ENCODE peak calls at places on chromosome 13, in four cellular contexts. Q is AG09309, R is IMR-90, B is cardiac muscle cell. Z is an unnamed sample.

GRCh38 chr13:89920461-89920860 is 1427.0 kb upstream of the MIR17HG start:
- DNase-seq in Q (no peak), R (no peak), B (no peak), Z (no peak)

GRCh38 chr13:29081036-29081435 is 260.9 kb downstream of the MTUS2 start:
- DNase-seq in Q (no peak), R (no peak), B (no peak), Z (peak)

GRCh38 chr13:93388701-93389100 is 162.1 kb downstream of the GPC6 start:
- DNase-seq in Q (no peak), R (peak), B (peak), Z (no peak)

GRCh38 chr13:42574435-42575311 is 721 bp downstream of the TNFSF11 start:
- DNase-seq in Q (no peak), R (no peak), B (peak), Z (no peak)

GRCh38 chr13:28120317-28120716 is 18.0 kb upstream of the PAN3 start:
- DNase-seq in Q (no peak), R (no peak), B (no peak), Z (no peak)

GRCh38 chr13:102580552-102581169 is 16.1 kb upstream of the TPP2 start:
- DNase-seq in Q (peak), R (peak), B (peak), Z (peak)

GRCh38 chr13:103812966-103813365 is 746.7 kb upstream of the SLC10A2 start:
- DNase-seq in Q (no peak), R (no peak), B (peak), Z (no peak)

GRCh38 chr13:28684257-28684656 is 25.3 kb downstream of the POMP start:
- DNase-seq in Q (no peak), R (no peak), B (no peak), Z (no peak)

GRCh38 chr13:42814868-42815267 is 33.5 kb downstream of the FAM216B start:
- DNase-seq in Q (peak), R (peak), B (peak), Z (no peak)

GRCh38 chr13:48783181-48783630 is 129.5 kb downstream of the CYSLTR2 start:
- DNase-seq in Q (peak), R (peak), B (peak), Z (no peak)

GRCh38 chr13:37059848-37060192 is 332 bp upstream of the SUPT20H start:
- DNase-seq in Q (no peak), R (no peak), B (no peak), Z (no peak)

GRCh38 chr13:114078501-114079451 is 53.6 kb downstream of the RASA3 start:
- DNase-seq in Q (no peak), R (peak), B (peak), Z (no peak)
- H3K4me3 ChIP-seq in Q (no peak), R (no peak), B (no peak), Z (no peak)

GRCh38 chr13:76385606-76386005 is 500.6 kb downstream of the KCTD12 start:
- DNase-seq in Q (peak), R (no peak), B (no peak), Z (no peak)
- H3K4me3 ChIP-seq in Q (no peak), R (no peak), B (no peak), Z (no peak)

GRCh38 chr13:51230473-51231105 is 8.4 kb downstream of the FAM124A start:
- DNase-seq in Q (peak), R (peak), B (peak), Z (no peak)
- H3K4me3 ChIP-seq in Q (no peak), R (no peak), B (no peak), Z (no peak)

DNA sequence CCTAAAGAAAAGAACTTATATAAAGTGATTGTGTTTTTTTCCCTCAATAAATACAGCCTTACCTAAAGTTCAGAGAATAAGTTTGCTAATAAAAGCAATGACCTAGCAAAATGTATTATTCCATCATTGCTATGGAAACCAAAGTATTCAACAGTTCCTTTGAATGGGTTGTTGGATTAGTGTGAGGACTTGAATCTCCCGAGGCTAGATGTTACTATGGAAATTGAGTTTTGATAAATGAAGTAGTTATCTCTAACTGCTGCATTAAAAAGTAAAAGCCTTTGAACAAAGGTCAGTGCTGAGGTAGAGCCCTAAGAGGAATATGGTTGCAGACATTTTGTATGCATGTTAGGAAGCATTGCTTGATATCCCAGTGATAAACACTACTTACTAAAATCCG is 6.2 kb downstream of the KLF5 start:
- DNase-seq in Q (no peak), R (no peak), B (no peak), Z (no peak)
- H3K4me3 ChIP-seq in Q (no peak), R (no peak), B (no peak), Z (no peak)

GRCh38 chr13:110373617-110374016 is 66.5 kb downstream of the COL4A2 start:
- DNase-seq in Q (no peak), R (no peak), B (no peak), Z (no peak)

GRCh38 chr13:110374644-110375370 is 67.7 kb downstream of the COL4A2 start:
- DNase-seq in Q (no peak), R (no peak), B (no peak), Z (no peak)

GRCh38 chr13:110371550-110372465 is 64.7 kb downstream of the COL4A2 start:
- DNase-seq in Q (no peak), R (peak), B (peak), Z (no peak)

GRCh38 chr13:110369400-110369799 is 62.3 kb downstream of the COL4A2 start:
- DNase-seq in Q (no peak), R (no peak), B (no peak), Z (no peak)

GRCh38 chr13:110372676-110373075 is 65.6 kb downstream of the COL4A2 start:
- DNase-seq in Q (no peak), R (no peak), B (no peak), Z (no peak)
- H3K4me3 ChIP-seq in Q (no peak), R (no peak), B (no peak), Z (no peak)

GRCh38 chr13:98220188-98220765 is 43.2 kb upstream of the RNF113B start:
- DNase-seq in Q (no peak), R (no peak), B (no peak), Z (no peak)
- H3K4me3 ChIP-seq in Q (no peak), R (no peak), B (no peak), Z (no peak)

GRCh38 chr13:67632590-67632989 is 402.5 kb upstream of the PCDH9 start:
- DNase-seq in Q (no peak), R (peak), B (no peak), Z (no peak)
- H3K4me3 ChIP-seq in Q (no peak), R (no peak), B (no peak), Z (no peak)

GRCh38 chr13:97145057-97145456 is 77.1 kb upstream of the MBNL2 start:
- DNase-seq in Q (no peak), R (no peak), B (no peak), Z (no peak)

GRCh38 chr13:97139704-97140103 is 82.4 kb upstream of the MBNL2 start:
- DNase-seq in Q (no peak), R (no peak), B (no peak), Z (no peak)

GRCh38 chr13:97142452-97142851 is 79.7 kb upstream of the MBNL2 start:
- DNase-seq in Q (no peak), R (no peak), B (peak), Z (no peak)

GRCh38 chr13:97140611-97141010 is 81.5 kb upstream of the MBNL2 start:
- DNase-seq in Q (no peak), R (peak), B (no peak), Z (no peak)

DNA sequence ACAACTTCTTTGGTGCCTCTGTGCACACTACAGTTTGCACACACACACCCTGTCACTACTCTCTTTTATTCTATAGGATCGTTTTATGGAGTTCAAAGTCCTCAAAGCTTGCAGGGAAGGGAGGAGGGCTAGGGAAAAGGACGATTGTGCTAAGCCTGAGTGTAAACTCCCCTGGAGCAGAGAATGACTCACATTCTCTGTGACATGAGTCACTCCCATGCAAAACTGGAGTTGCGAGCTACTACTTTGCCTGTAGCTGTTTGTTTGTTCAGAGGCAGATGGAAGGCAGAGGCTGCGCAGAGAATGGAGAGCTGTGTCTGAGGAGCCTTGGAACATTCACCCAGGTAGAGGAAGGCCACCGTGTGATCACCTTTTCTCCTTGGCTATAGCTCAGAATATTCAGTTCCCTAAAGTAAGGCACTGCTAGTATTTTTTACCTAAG is 80.5 kb upstream of the MBNL2 start:
- DNase-seq in Q (peak), R (peak), B (peak), Z (no peak)
- H3K4me3 ChIP-seq in Q (no peak), R (no peak), B (no peak), Z (no peak)

Z was measured in Jurkat, Clone E6-1.